ENCODE peak calls at places on chromosomes 1 and 21, in ten cellular contexts. Q is left colon; V is Calu3; S is ureter; C is tibial artery; M is stimulated activated naive CD8-positive, alpha-beta T cell treated with anti-CD3 and anti-CD28 coated beads, Interleukin-15, amount 100 ng/mL, for 72 hours; N is NCI-H1694; B is sciatic nerve; X is GF-D8; Y is CD8-positive, alpha-beta memory T cell. W is an unnamed sample.

GRCh38 chr21:46219591-46220239 is 8.9 kb downstream of the LSS start:
- DNase-seq in Q (no peak), V (no peak), S (no peak), C (no peak), M (no peak), N (no peak), B (no peak), X (no peak), Y (no peak), W (peak; percentile 49)

GRCh38 chr1:4047666-4048065 is 147.6 kb upstream of the C1orf174 start:
- DNase-seq in Q (no peak), V (no peak), S (no peak), C (no peak), M (no peak), N (no peak), B (no peak), X (no peak), Y (no peak), W (no peak)

GRCh38 chr1:228440761-228441500 is 24.3 kb upstream of the TRIM17 start:
- DNase-seq in Q (no peak), V (no peak), S (no peak), C (no peak), M (no peak), N (no peak), B (peak; percentile 21), X (no peak), Y (no peak), W (no peak)

GRCh38 chr1:234962340-234962989 is 166.2 kb downstream of the TOMM20 start:
- DNase-seq in Q (no peak), V (no peak), S (no peak), C (peak; percentile 81), M (peak; percentile 68), N (no peak), B (peak; percentile 78), X (peak; percentile 93), Y (no peak), W (peak; percentile 79)

GRCh38 chr1:181018901-181019681 is 3.6 kb downstream of the STX6 start:
- DNase-seq in Q (no peak), V (no peak), S (no peak), C (no peak), M (peak; percentile 34), N (no peak), B (no peak), X (no peak), Y (no peak), W (no peak)

GRCh38 chr1:33260435-33260980 is 4.2 kb downstream of the ZNF362 start:
- DNase-seq in Q (no peak), V (no peak), S (no peak), C (no peak), M (no peak), N (no peak), B (no peak), X (no peak), Y (no peak), W (no peak)

GRCh38 chr1:54312874-54313316 is 93.3 kb downstream of the SSBP3 start:
- DNase-seq in Q (peak; percentile 62), V (no peak), S (peak; percentile 81), C (no peak), M (no peak), N (peak; percentile 49), B (peak; percentile 78), X (no peak), Y (no peak), W (peak; percentile 91)

GRCh38 chr1:56285554-56286402 is 293.6 kb downstream of the PLPP3 start:
- DNase-seq in Q (no peak), V (peak; percentile 33), S (no peak), C (no peak), M (no peak), N (no peak), B (no peak), X (no peak), Y (no peak), W (no peak)

GRCh38 chr1:99465176-99465900 is 180.6 kb upstream of the PALMD start:
- DNase-seq in Q (no peak), V (no peak), S (no peak), C (no peak), M (no peak), N (no peak), B (no peak), X (no peak), Y (no peak), W (no peak)

GRCh38 chr1:5991784-5992033 is 516 bp downstream of the NPHP4 start:
- DNase-seq in Q (no peak), V (no peak), S (no peak), C (no peak), M (no peak), N (no peak), B (no peak), X (no peak), Y (no peak), W (peak; percentile 76)

GRCh38 chr1:64523938-64524337 is 54.0 kb downstream of the CACHD1 start:
- DNase-seq in Q (no peak), V (no peak), S (no peak), C (no peak), M (no peak), N (no peak), B (no peak), X (no peak), Y (no peak), W (no peak)

GRCh38 chr1:16252912-16253311 is 15.9 kb upstream of the CPLANE2 start:
- DNase-seq in Q (no peak), V (no peak), S (no peak), C (peak; percentile 38), M (no peak), N (no peak), B (no peak), X (no peak), Y (no peak), W (no peak)

GRCh38 chr1:183480971-183481431 is 8.7 kb downstream of the SMG7 start:
- DNase-seq in Q (no peak), V (no peak), S (no peak), C (no peak), M (no peak), N (no peak), B (no peak), X (no peak), Y (no peak), W (no peak)

GRCh38 chr21:10418649-10419048 is 102.7 kb upstream of the TPTE start:
- DNase-seq in Q (no peak), V (no peak), S (no peak), C (peak; percentile 52), M (no peak), N (no peak), B (no peak), X (no peak), Y (no peak), W (no peak)

GRCh38 chr1:2279210-2279639 is 51.1 kb downstream of the SKI start:
- DNase-seq in Q (peak; percentile 61), V (no peak), S (no peak), C (no peak), M (no peak), N (no peak), B (peak; percentile 82), X (no peak), Y (no peak), W (peak; percentile 86)

GRCh38 chr1:236618507-236618906 is 14.2 kb upstream of the HEATR1 start:
- DNase-seq in Q (no peak), V (no peak), S (no peak), C (no peak), M (no peak), N (no peak), B (no peak), X (no peak), Y (no peak), W (no peak)

GRCh38 chr1:51897699-51898031 is 19.1 kb upstream of the NRDC start:
- DNase-seq in Q (no peak), V (no peak), S (no peak), C (no peak), M (no peak), N (no peak), B (no peak), X (no peak), Y (no peak), W (no peak)

GRCh38 chr21:42672699-42673458 is 19.5 kb downstream of the PDE9A start:
- DNase-seq in Q (no peak), V (no peak), S (no peak), C (no peak), M (no peak), N (no peak), B (no peak), X (no peak), Y (no peak), W (no peak)

GRCh38 chr1:6152882-6153281 is 27.2 kb downstream of the CHD5 start:
- DNase-seq in Q (no peak), V (no peak), S (no peak), C (no peak), M (no peak), N (no peak), B (no peak), X (no peak), Y (no peak), W (no peak)

GRCh38 chr1:31906557-31906956 is 31.6 kb downstream of the PTP4A2 start:
- DNase-seq in Q (no peak), V (no peak), S (no peak), C (no peak), M (no peak), N (no peak), B (no peak), X (no peak), Y (no peak), W (no peak)

GRCh38 chr1:159163609-159164008 is 7.8 kb upstream of the CADM3 start:
- DNase-seq in Q (no peak), V (no peak), S (no peak), C (no peak), M (no peak), N (no peak), B (no peak), X (no peak), Y (no peak), W (no peak)

GRCh38 chr21:42129300-42130266 is 58.5 kb downstream of the UMODL1 start:
- DNase-seq in Q (no peak), V (no peak), S (no peak), C (no peak), M (no peak), N (no peak), B (no peak), X (no peak), Y (no peak), W (no peak)

GRCh38 chr1:15207031-15207828 is 39.8 kb upstream of the FHAD1 start:
- DNase-seq in Q (no peak), V (no peak), S (no peak), C (no peak), M (no peak), N (no peak), B (no peak), X (no peak), Y (no peak), W (peak; percentile 61)